ENCODE peak calls at places on chromosomes 5 and 9, in six cellular contexts. Q is DMS153, M is C1 segment of cervical spinal cord, I is NCI-H1092 treated with DMSO at 0.1 percent for 48 hours, K is T-helper 1 cell, O is fibroblast of the conjunctiva. Y is an unnamed sample.

GRCh38 chr5:178323961-178324360 is 91.4 kb upstream of the PHYKPL start:
- DNase-seq in Q (no peak), M (no peak), I (no peak), K (no peak), O (no peak), Y (no peak)

GRCh38 chr5:152285764-152286163 is 119.3 kb downstream of the NMUR2 start:
- DNase-seq in Q (no peak), M (no peak), I (no peak), K (no peak), O (no peak), Y (no peak)

GRCh38 chr5:176401281-176402205 is 13.0 kb downstream of the HIGD2A start:
- DNase-seq in Q (no peak), M (no peak), I (no peak), K (no peak), O (no peak), Y (no peak)

GRCh38 chr5:98917433-98917832 is 11.4 kb downstream of the CHD1 start:
- DNase-seq in Q (no peak), M (no peak), I (no peak), K (no peak), O (no peak), Y (no peak)

GRCh38 chr5:6504677-6505414 is 56.2 kb downstream of the UBE2QL1 start:
- DNase-seq in Q (peak), M (no peak), I (peak), K (no peak), O (peak), Y (no peak)

GRCh38 chr5:168468836-168469235 is 17.4 kb upstream of the RARS1 start:
- DNase-seq in Q (no peak), M (no peak), I (no peak), K (no peak), O (no peak), Y (peak)

GRCh38 chr5:151094861-151095260 is 14.0 kb upstream of the TNIP1 start:
- DNase-seq in Q (no peak), M (no peak), I (no peak), K (no peak), O (peak), Y (no peak)

GRCh38 chr9:125484632-125485282 is 222.3 kb downstream of the MAPKAP1 start:
- DNase-seq in Q (no peak), M (no peak), I (no peak), K (no peak), O (no peak), Y (peak)

GRCh38 chr9:127574089-127574921 is 37.8 kb upstream of the STXBP1 start:
- DNase-seq in Q (peak), M (no peak), I (peak), K (no peak), O (no peak), Y (no peak)

GRCh38 chr9:111857555-111858211 is 38.9 kb upstream of the UGCG start:
- DNase-seq in Q (no peak), M (no peak), I (no peak), K (no peak), O (no peak), Y (no peak)

GRCh38 chr5:179131321-179131835 is 71.2 kb downstream of the ZNF354C start:
- DNase-seq in Q (no peak), M (no peak), I (no peak), K (no peak), O (no peak), Y (no peak)

GRCh38 chr5:79508354-79508753 is 5.6 kb downstream of the HOMER1 start:
- DNase-seq in Q (no peak), M (no peak), I (no peak), K (no peak), O (no peak), Y (no peak)

GRCh38 chr9:83327323-83327722 is 210.9 kb downstream of the FRMD3 start:
- DNase-seq in Q (no peak), M (no peak), I (no peak), K (no peak), O (no peak), Y (no peak)

GRCh38 chr5:68047035-68047434 is 168.5 kb upstream of the PIK3R1 start:
- DNase-seq in Q (no peak), M (no peak), I (no peak), K (no peak), O (peak), Y (peak)

GRCh38 chr5:60577116-60577515 is 122.8 kb downstream of the DEPDC1B start:
- DNase-seq in Q (no peak), M (no peak), I (no peak), K (no peak), O (no peak), Y (no peak)

GRCh38 chr5:44389410-44389879 is at the start of gene FGF10:
- DNase-seq in Q (no peak), M (no peak), I (no peak), K (no peak), O (no peak), Y (no peak)

GRCh38 chr5:43000914-43001313 is 39.2 kb downstream of the ANXA2R start:
- DNase-seq in Q (no peak), M (no peak), I (no peak), K (no peak), O (no peak), Y (no peak)

GRCh38 chr9:133114886-133115603 is 6.0 kb downstream of the RALGDS start:
- DNase-seq in Q (no peak), M (no peak), I (no peak), K (no peak), O (no peak), Y (no peak)

GRCh38 chr9:95018099-95018927 is 291.8 kb downstream of the AOPEP start:
- DNase-seq in Q (no peak), M (no peak), I (no peak), K (no peak), O (peak), Y (peak)

GRCh38 chr9:93434056-93434455 is 17.4 kb upstream of the FAM120A start:
- DNase-seq in Q (no peak), M (no peak), I (no peak), K (no peak), O (no peak), Y (no peak)

GRCh38 chr9:116282598-116282997 is 129.0 kb downstream of the PAPPA start:
- DNase-seq in Q (no peak), M (no peak), I (no peak), K (no peak), O (no peak), Y (no peak)

GRCh38 chr9:130660683-130661460 is 3.5 kb upstream of the PRDM12 start:
- DNase-seq in Q (no peak), M (no peak), I (no peak), K (no peak), O (no peak), Y (no peak)

GRCh38 chr5:32193591-32193990 is 19.5 kb upstream of the GOLPH3 start:
- DNase-seq in Q (peak), M (no peak), I (peak), K (no peak), O (peak), Y (no peak)